ENCODE peak calls at places on chromosomes 12 and 14, in four cellular contexts. M is HepG2, N is HCT116, Q is K562. C is an unnamed sample.

GRCh38 chr14:98907981-98908544 is 363.9 kb downstream of the BCL11B start:
- DNase-seq in M (no peak), N (no peak), Q (no peak), C (no peak)

GRCh38 chr12:110270125-110270962 is 10.7 kb upstream of the ATP2A2 start:
- DNase-seq in M (peak; percentile 95), N (no peak), Q (peak; percentile 90), C (peak; percentile 64)

GRCh38 chr12:27615331-27615891 is 80.8 kb upstream of the REP15 start:
- DNase-seq in M (no peak), N (peak; percentile 71), Q (no peak), C (no peak)

GRCh38 chr14:23538785-23539184 is 12.8 kb downstream of the ZFHX2 start:
- DNase-seq in M (no peak), N (no peak), Q (no peak), C (no peak)

GRCh38 chr14:61695695-61696527 is 598 bp downstream of the HIF1A start:
- DNase-seq in M (peak; percentile 45), N (no peak), Q (peak; percentile 64), C (peak; percentile 79)

GRCh38 chr14:75254901-75255300 is 23.7 kb upstream of the FOS start:
- DNase-seq in M (no peak), N (no peak), Q (peak; percentile 25), C (no peak)

GRCh38 chr12:108247130-108247529 is 92.0 kb downstream of the CMKLR1 start:
- DNase-seq in M (no peak), N (no peak), Q (no peak), C (no peak)

GRCh38 chr12:32053881-32054624 is 52.6 kb upstream of the BICD1 start:
- DNase-seq in M (peak; percentile 28), N (no peak), Q (peak; percentile 83), C (no peak)

DNA sequence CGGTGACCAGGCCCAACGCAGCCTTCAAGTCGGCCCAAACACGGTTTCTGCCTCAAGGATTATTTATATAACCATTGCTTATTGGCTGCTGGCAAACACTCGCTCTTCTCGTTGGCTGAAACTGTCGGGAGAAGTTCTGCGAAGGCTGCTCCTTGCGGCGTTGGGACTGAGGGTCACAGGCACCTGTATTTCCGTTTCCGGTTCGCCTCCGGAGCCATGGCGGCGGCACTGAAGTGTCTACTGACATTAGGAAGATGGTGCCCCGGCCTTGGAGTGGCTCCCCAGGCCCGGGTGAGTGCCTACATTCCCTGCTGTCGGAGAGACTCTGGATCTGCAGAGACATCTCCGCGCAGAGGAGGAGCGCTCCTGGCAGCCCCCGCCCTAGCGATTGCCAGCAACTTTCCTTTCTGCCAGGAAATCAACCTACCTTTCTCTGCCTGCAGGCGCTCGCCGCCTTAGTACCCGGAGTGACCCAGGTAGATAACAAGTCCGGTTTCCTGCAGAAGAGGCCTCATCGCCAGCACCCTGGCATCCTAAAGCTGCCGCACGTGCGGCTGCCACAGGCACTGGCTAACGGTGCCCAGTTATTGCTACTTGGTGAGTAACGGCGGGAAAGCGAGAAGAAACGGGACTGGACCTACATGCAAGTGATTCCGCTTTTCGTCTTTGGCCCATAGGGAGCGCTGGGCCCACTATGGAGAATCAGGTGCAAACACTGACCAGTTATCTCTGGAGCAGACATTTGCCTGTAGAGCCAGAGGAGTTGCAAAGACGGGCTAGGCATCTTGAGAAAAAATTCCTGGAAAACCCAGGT is at the start of gene METTL17:
- DNase-seq in M (peak; percentile 98), N (peak; percentile 93), Q (peak; percentile 93), C (peak; percentile 85)
- TF ChIP-seq CTCF in M (peak; percentile 79), N (peak; percentile 24), Q (peak; percentile 62), C (peak; percentile 50)

GRCh38 chr12:19852100-19852855 is 413.0 kb downstream of the AEBP2 start:
- DNase-seq in M (no peak), N (no peak), Q (no peak), C (no peak)

GRCh38 chr12:19850341-19851065 is 411.2 kb downstream of the AEBP2 start:
- DNase-seq in M (no peak), N (no peak), Q (no peak), C (no peak)

GRCh38 chr12:19857197-19857596 is 417.9 kb downstream of the AEBP2 start:
- DNase-seq in M (no peak), N (no peak), Q (no peak), C (no peak)

GRCh38 chr12:19855876-19856275 is 416.6 kb downstream of the AEBP2 start:
- DNase-seq in M (no peak), N (no peak), Q (no peak), C (no peak)

GRCh38 chr12:19856389-19856788 is 417.1 kb downstream of the AEBP2 start:
- DNase-seq in M (no peak), N (no peak), Q (no peak), C (no peak)
- TF ChIP-seq POLR2AphosphoS5 in M (no peak), N (no peak), Q (no peak), C (no peak)

GRCh38 chr12:58105225-58106119 is 164.1 kb downstream of the ATP23 start:
- DNase-seq in M (no peak), N (no peak), Q (no peak), C (no peak)
- TF ChIP-seq ELF1 in M (no peak), N (no peak), Q (no peak), C (no peak)

GRCh38 chr12:51381226-51382079 is 9.8 kb downstream of the GALNT6 start:
- DNase-seq in M (no peak), N (no peak), Q (no peak), C (no peak)

GRCh38 chr12:51377099-51377984 is 13.9 kb downstream of the GALNT6 start:
- DNase-seq in M (no peak), N (no peak), Q (no peak), C (no peak)

GRCh38 chr12:51378749-51379148 is 12.5 kb downstream of the GALNT6 start:
- DNase-seq in M (no peak), N (no peak), Q (no peak), C (no peak)

GRCh38 chr12:51382173-51382572 is 9.0 kb downstream of the GALNT6 start:
- DNase-seq in M (no peak), N (no peak), Q (no peak), C (no peak)

GRCh38 chr12:51379571-51379970 is 11.6 kb downstream of the GALNT6 start:
- DNase-seq in M (no peak), N (no peak), Q (no peak), C (no peak)
- TF ChIP-seq CTCF in M (no peak), N (no peak), Q (no peak), C (no peak)